ENCODE peak calls at places on chromosomes 7 and 10, in ten cellular contexts. J is right cardiac atrium; N is SW480; L is brain microvascular endothelial cell; T is activated CD8-positive, alpha-beta memory T cell treated with anti-CD3 and anti-CD28 coated beads, Interleukin-2, amount 10 ng/mL, durations not matched to agents 7 days and 5 days; E is stimulated activated CD4-positive, alpha-beta T cell treated with anti-CD3 and anti-CD28 coated beads, Interleukin-2, amount 100 ng/mL, for 24 hours; Q is mesenteric fat pad; X is astrocyte of the spinal cord; V is fibroblast of lung; G is activated T-cell treated with anti-CD3 and anti-CD28 coated beads, Interleukin-2, amount 50 U/mL, for 72 hours. O is an unnamed sample.
A peak's percentile ranks its signal among the peaks of the same experiment; 100 is the strongest.

GRCh38 chr7:104207731-104208420 is at the start of gene ORC5:
- DNase-seq in J (peak; percentile 92), N (peak; percentile 92), L (peak; percentile 63), T (peak; percentile 81), E (peak; percentile 81), Q (peak; percentile 93), X (peak; percentile 81), V (peak; percentile 80), G (peak; percentile 85), O (peak; percentile 90)

GRCh38 chr7:32477649-32477980 is 12.6 kb downstream of the LSM5 start:
- DNase-seq in J (no peak), N (no peak), L (peak; percentile 6), T (no peak), E (no peak), Q (no peak), X (no peak), V (no peak), G (no peak), O (no peak)

GRCh38 chr10:31017534-31018361 is 13.9 kb downstream of the ZNF438 start:
- DNase-seq in J (no peak), N (no peak), L (no peak), T (no peak), E (no peak), Q (no peak), X (no peak), V (peak; percentile 51), G (no peak), O (no peak)

GRCh38 chr10:127563718-127564553 is 14.8 kb downstream of the NPS start:
- DNase-seq in J (no peak), N (peak; percentile 8), L (no peak), T (no peak), E (peak; percentile 22), Q (no peak), X (no peak), V (no peak), G (peak; percentile 31), O (no peak)

GRCh38 chr10:123603130-123603529 is 63.0 kb upstream of the GPR26 start:
- DNase-seq in J (no peak), N (no peak), L (no peak), T (no peak), E (no peak), Q (no peak), X (no peak), V (no peak), G (no peak), O (no peak)

GRCh38 chr10:43265799-43266721 is 805 bp downstream of the RASGEF1A start:
- DNase-seq in J (no peak), N (peak; percentile 62), L (no peak), T (peak; percentile 68), E (peak; percentile 46), Q (peak; percentile 82), X (no peak), V (no peak), G (peak; percentile 50), O (no peak)

GRCh38 chr10:129305046-129305445 is 162.0 kb upstream of the MGMT start:
- DNase-seq in J (no peak), N (no peak), L (no peak), T (no peak), E (no peak), Q (no peak), X (no peak), V (no peak), G (no peak), O (no peak)

GRCh38 chr10:44386546-44387052 is 1.7 kb upstream of the CXCL12 start:
- DNase-seq in J (peak; percentile 89), N (peak; percentile 27), L (peak; percentile 31), T (peak; percentile 41), E (peak; percentile 30), Q (peak; percentile 91), X (peak; percentile 52), V (peak; percentile 61), G (peak; percentile 39), O (peak; percentile 54)

GRCh38 chr10:72254891-72255568 is 18.7 kb upstream of the DDIT4 start:
- DNase-seq in J (peak; percentile 95), N (peak; percentile 64), L (peak; percentile 73), T (peak; percentile 64), E (peak; percentile 37), Q (peak; percentile 93), X (peak; percentile 80), V (peak; percentile 52), G (peak; percentile 44), O (no peak)

GRCh38 chr7:81226234-81226633 is 307.4 kb upstream of the SEMA3C start:
- DNase-seq in J (no peak), N (no peak), L (no peak), T (no peak), E (no peak), Q (no peak), X (no peak), V (no peak), G (no peak), O (no peak)

GRCh38 chr10:67017218-67017617 is 91.4 kb downstream of the LRRTM3 start:
- DNase-seq in J (no peak), N (no peak), L (no peak), T (no peak), E (no peak), Q (no peak), X (peak; percentile 42), V (peak; percentile 43), G (no peak), O (no peak)

GRCh38 chr10:69407621-69408301 is 9.0 kb downstream of the TACR2 start:
- DNase-seq in J (peak; percentile 70), N (no peak), L (no peak), T (peak; percentile 56), E (no peak), Q (no peak), X (no peak), V (no peak), G (peak; percentile 33), O (peak; percentile 7)

O was measured in LoVo.